ENCODE peak calls at places on chromosomes 5 and 9, in four cellular contexts. X is glutamatergic neuron; Q is CD4-positive, alpha-beta T cell; W is Peyer's patch. O is an unnamed sample.

GRCh38 chr5:22500521-22500920 is 352.6 kb downstream of the CDH12 start:
- DNase-seq in X (no peak), Q (no peak), W (no peak), O (no peak)

GRCh38 chr9:93307468-93308157 is 123.7 kb downstream of the WNK2 start:
- DNase-seq in X (no peak), Q (no peak), W (no peak), O (no peak)

GRCh38 chr5:73853091-73853490 is 227.1 kb downstream of the ARHGEF28 start:
- DNase-seq in X (no peak), Q (no peak), W (no peak), O (no peak)

GRCh38 chr5:116355819-116356601 is 218.6 kb downstream of the SEMA6A start:
- DNase-seq in X (no peak), Q (no peak), W (no peak), O (no peak)

GRCh38 chr5:9198399-9198798 is 347.5 kb downstream of the SEMA5A start:
- DNase-seq in X (no peak), Q (no peak), W (no peak), O (no peak)

GRCh38 chr9:36276840-36277239 is 18.6 kb upstream of the GNE start:
- DNase-seq in X (no peak), Q (no peak), W (no peak), O (no peak)

GRCh38 chr9:126661521-126662251 is 48.0 kb downstream of the LMX1B start:
- DNase-seq in X (no peak), Q (no peak), W (no peak), O (no peak)

GRCh38 chr9:5920860-5921328 is 30.2 kb downstream of the MLANA start:
- DNase-seq in X (no peak), Q (no peak), W (no peak), O (peak)

GRCh38 chr5:74316064-74316586 is 324.4 kb downstream of the ENC1 start:
- DNase-seq in X (no peak), Q (no peak), W (no peak), O (no peak)

GRCh38 chr5:88275574-88275973 is 6.9 kb upstream of the TMEM161B start:
- DNase-seq in X (no peak), Q (no peak), W (no peak), O (no peak)

GRCh38 chr5:138953370-138954256 is 78.5 kb upstream of the LRRTM2 start:
- DNase-seq in X (peak), Q (no peak), W (peak), O (peak)

GRCh38 chr5:88736494-88736893 is 146.5 kb downstream of the MEF2C start:
- DNase-seq in X (no peak), Q (no peak), W (no peak), O (no peak)

GRCh38 chr9:37046683-37047082 is 12.6 kb upstream of the PAX5 start:
- DNase-seq in X (no peak), Q (no peak), W (no peak), O (no peak)

GRCh38 chr9:77588319-77588937 is 59.7 kb downstream of the GNA14 start:
- DNase-seq in X (no peak), Q (no peak), W (no peak), O (no peak)

GRCh38 chr5:96336351-96336985 is 96.6 kb downstream of the PCSK1 start:
- DNase-seq in X (peak), Q (peak), W (no peak), O (peak)

GRCh38 chr5:150407097-150407720 is 5.5 kb downstream of the CD74 start:
- DNase-seq in X (no peak), Q (no peak), W (no peak), O (no peak)

GRCh38 chr5:67305913-67306710 is 109.5 kb upstream of the CD180 start:
- DNase-seq in X (no peak), Q (no peak), W (no peak), O (no peak)

GRCh38 chr9:78407636-78408312 is 110.8 kb downstream of the PSAT1 start:
- DNase-seq in X (no peak), Q (no peak), W (no peak), O (no peak)

GRCh38 chr9:1052119-1052907 is 2.2 kb downstream of the DMRT2 start:
- DNase-seq in X (peak), Q (no peak), W (no peak), O (no peak)

GRCh38 chr5:139495644-139496435 is 13.3 kb upstream of the STING1 start:
- DNase-seq in X (no peak), Q (no peak), W (no peak), O (no peak)

GRCh38 chr5:179209359-179210150 is 135.7 kb downstream of the ADAMTS2 start:
- DNase-seq in X (peak), Q (no peak), W (no peak), O (no peak)

GRCh38 chr9:8764041-8764440 is 964.5 kb upstream of the DMAC1 start:
- DNase-seq in X (no peak), Q (no peak), W (no peak), O (no peak)

GRCh38 chr5:136200130-136200529 is 7.2 kb upstream of the SMIM32 start:
- DNase-seq in X (no peak), Q (no peak), W (no peak), O (no peak)

GRCh38 chr5:170630711-170631141 is 126.9 kb downstream of the KCNIP1 start:
- DNase-seq in X (no peak), Q (no peak), W (no peak), O (no peak)

GRCh38 chr9:92377904-92378303 is 26.5 kb downstream of the OGN start:
- DNase-seq in X (no peak), Q (no peak), W (no peak), O (no peak)

GRCh38 chr5:93829346-93829745 is 87.9 kb upstream of the POU5F2 start:
- DNase-seq in X (no peak), Q (no peak), W (no peak), O (no peak)

GRCh38 chr5:93830893-93831292 is 89.5 kb upstream of the POU5F2 start:
- DNase-seq in X (no peak), Q (no peak), W (no peak), O (no peak)

GRCh38 chr5:93831449-93831848 is 90.0 kb upstream of the POU5F2 start:
- DNase-seq in X (no peak), Q (no peak), W (no peak), O (no peak)
- TF ChIP-seq CTCF in X (no peak), Q (no peak), W (no peak), O (no peak)

GRCh38 chr9:132518151-132518550 is 64.3 kb upstream of the BARHL1 start:
- DNase-seq in X (no peak), Q (no peak), W (no peak), O (no peak)
- TF ChIP-seq CTCF in X (no peak), Q (no peak), W (no peak), O (no peak)

DNA sequence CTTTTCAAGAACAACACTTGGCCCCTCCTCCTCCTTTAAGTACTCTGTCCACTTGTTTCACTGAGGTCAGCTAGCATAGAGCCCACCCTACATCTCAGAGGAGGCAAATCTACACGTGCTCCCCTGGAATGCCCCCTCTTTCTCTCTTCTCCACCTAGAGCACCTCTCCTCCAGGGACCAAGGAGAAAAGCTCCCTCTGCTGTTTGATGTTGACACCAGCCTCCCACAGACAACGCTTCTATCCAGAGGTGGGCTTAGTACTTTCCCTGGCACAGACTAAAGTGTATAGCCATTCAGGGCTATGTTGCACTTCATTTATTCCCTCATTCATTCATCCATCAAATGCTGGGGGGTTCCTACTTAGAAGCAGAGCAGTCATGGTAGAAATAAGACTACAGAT is 68.2 kb upstream of the TAF1L start:
- DNase-seq in X (no peak), Q (no peak), W (no peak), O (no peak)
- TF ChIP-seq CTCF in X (no peak), Q (no peak), W (no peak), O (peak)

GRCh38 chr9:91006046-91006445 is 204.4 kb downstream of the SYK start:
- DNase-seq in X (no peak), Q (no peak), W (no peak), O (no peak)
- TF ChIP-seq CTCF in X (no peak), Q (no peak), W (no peak), O (no peak)

GRCh38 chr5:176632777-176633176 is 2.3 kb downstream of the EIF4E1B start:
- DNase-seq in X (no peak), Q (no peak), W (no peak), O (no peak)
- TF ChIP-seq CTCF in X (no peak), Q (no peak), W (no peak), O (no peak)

GRCh38 chr5:91182763-91183162 is 200.4 kb downstream of the ARRDC3 start:
- DNase-seq in X (no peak), Q (no peak), W (no peak), O (peak)
- TF ChIP-seq CTCF in X (no peak), Q (no peak), W (no peak), O (no peak)

GRCh38 chr5:159640921-159641320 is 275.4 kb upstream of the ADRA1B start:
- DNase-seq in X (no peak), Q (no peak), W (no peak), O (no peak)

GRCh38 chr5:159641371-159642039 is 274.8 kb upstream of the ADRA1B start:
- DNase-seq in X (no peak), Q (no peak), W (no peak), O (no peak)

GRCh38 chr5:159640376-159640775 is 275.9 kb upstream of the ADRA1B start:
- DNase-seq in X (no peak), Q (no peak), W (no peak), O (no peak)

GRCh38 chr5:159644053-159644452 is 272.2 kb upstream of the ADRA1B start:
- DNase-seq in X (no peak), Q (no peak), W (no peak), O (no peak)

DNA sequence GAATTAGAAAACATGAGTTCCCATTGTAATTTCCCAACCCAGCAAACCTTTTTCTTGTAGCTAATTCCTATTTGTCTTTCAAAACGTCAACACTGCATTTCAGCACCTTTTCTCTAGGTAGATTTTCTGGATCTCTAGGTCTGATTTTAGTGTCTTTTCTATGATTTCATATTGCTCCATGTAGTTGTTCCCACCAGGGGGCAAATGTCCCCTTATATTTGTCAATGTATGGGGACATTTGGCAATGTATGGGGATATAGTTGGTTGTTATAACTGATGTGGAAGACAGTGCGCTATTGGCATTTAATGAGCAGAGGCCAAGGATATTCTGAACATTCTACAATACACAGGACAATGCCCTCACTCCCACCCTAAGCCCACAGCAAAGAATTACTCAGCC is 273.9 kb upstream of the ADRA1B start:
- DNase-seq in X (no peak), Q (no peak), W (no peak), O (no peak)
- TF ChIP-seq CTCF in X (no peak), Q (no peak), W (no peak), O (no peak)